ENCODE peak calls at places on chromosomes 11 and 22, in nine cellular contexts. One of them, this sample, is unnamed.

GRCh38 chr11:27532652-27533325 is 26.2 kb upstream of the LIN7C start:
- DNase-seq in Calu3: no peak
- DNase-seq in EH: peak
- DNase-seq in activated T-cell treated with anti-CD3 and anti-CD28 coated beads for 1 hour: no peak
- DNase-seq in psoas muscle: no peak
- DNase-seq in activated CD8-positive, alpha-beta memory T cell treated with anti-CD3 and anti-CD28 coated beads, Interleukin-2, amount 10 ng/mL, durations not matched to agents 7 days and 5 days: no peak
- DNase-seq in NCI-H345: no peak
- DNase-seq in kidney: no peak
- DNase-seq in mucosa of descending colon: no peak
- DNase-seq in this sample: no peak

GRCh38 chr11:33997473-33998347 is 53.8 kb upstream of the CAPRIN1 start:
- DNase-seq in mucosa of descending colon: peak
- DNase-seq in NCI-H345: no peak
- DNase-seq in psoas muscle: no peak
- DNase-seq in activated CD8-positive, alpha-beta memory T cell treated with anti-CD3 and anti-CD28 coated beads, Interleukin-2, amount 10 ng/mL, durations not matched to agents 7 days and 5 days: no peak
- DNase-seq in activated T-cell treated with anti-CD3 and anti-CD28 coated beads for 1 hour: no peak
- DNase-seq in Calu3: peak
- DNase-seq in EH: peak
- DNase-seq in kidney: no peak
- DNase-seq in this sample: no peak

GRCh38 chr11:94149435-94149834 is 20.8 kb downstream of the PANX1 start:
- DNase-seq in activated T-cell treated with anti-CD3 and anti-CD28 coated beads for 1 hour: no peak
- DNase-seq in Calu3: no peak
- DNase-seq in activated CD8-positive, alpha-beta memory T cell treated with anti-CD3 and anti-CD28 coated beads, Interleukin-2, amount 10 ng/mL, durations not matched to agents 7 days and 5 days: no peak
- DNase-seq in kidney: no peak
- DNase-seq in mucosa of descending colon: no peak
- DNase-seq in NCI-H345: no peak
- DNase-seq in EH: peak
- DNase-seq in psoas muscle: no peak
- DNase-seq in this sample: no peak

GRCh38 chr11:115759622-115760527 is 255.7 kb upstream of the CADM1 start:
- DNase-seq in psoas muscle: peak
- DNase-seq in activated CD8-positive, alpha-beta memory T cell treated with anti-CD3 and anti-CD28 coated beads, Interleukin-2, amount 10 ng/mL, durations not matched to agents 7 days and 5 days: no peak
- DNase-seq in NCI-H345: no peak
- DNase-seq in kidney: peak
- DNase-seq in EH: peak
- DNase-seq in activated T-cell treated with anti-CD3 and anti-CD28 coated beads for 1 hour: no peak
- DNase-seq in Calu3: no peak
- DNase-seq in mucosa of descending colon: peak
- DNase-seq in this sample: no peak

GRCh38 chr22:32583921-32584335 is 109.3 kb downstream of the FBXO7 start:
- DNase-seq in psoas muscle: no peak
- DNase-seq in EH: peak
- DNase-seq in activated T-cell treated with anti-CD3 and anti-CD28 coated beads for 1 hour: no peak
- DNase-seq in NCI-H345: no peak
- DNase-seq in Calu3: peak
- DNase-seq in mucosa of descending colon: no peak
- DNase-seq in kidney: no peak
- DNase-seq in activated CD8-positive, alpha-beta memory T cell treated with anti-CD3 and anti-CD28 coated beads, Interleukin-2, amount 10 ng/mL, durations not matched to agents 7 days and 5 days: no peak
- DNase-seq in this sample: no peak

GRCh38 chr22:30733081-30733680 is 38.5 kb downstream of the OSBP2 start:
- DNase-seq in NCI-H345: no peak
- DNase-seq in EH: peak
- DNase-seq in activated T-cell treated with anti-CD3 and anti-CD28 coated beads for 1 hour: no peak
- DNase-seq in mucosa of descending colon: no peak
- DNase-seq in Calu3: no peak
- DNase-seq in psoas muscle: no peak
- DNase-seq in kidney: no peak
- DNase-seq in activated CD8-positive, alpha-beta memory T cell treated with anti-CD3 and anti-CD28 coated beads, Interleukin-2, amount 10 ng/mL, durations not matched to agents 7 days and 5 days: no peak
- DNase-seq in this sample: no peak

GRCh38 chr11:113546757-113547507 is 71.7 kb upstream of the DRD2 start:
- DNase-seq in psoas muscle: no peak
- DNase-seq in NCI-H345: no peak
- DNase-seq in Calu3: no peak
- DNase-seq in kidney: no peak
- DNase-seq in activated CD8-positive, alpha-beta memory T cell treated with anti-CD3 and anti-CD28 coated beads, Interleukin-2, amount 10 ng/mL, durations not matched to agents 7 days and 5 days: peak
- DNase-seq in EH: peak
- DNase-seq in mucosa of descending colon: no peak
- DNase-seq in activated T-cell treated with anti-CD3 and anti-CD28 coated beads for 1 hour: no peak
- DNase-seq in this sample: no peak

GRCh38 chr11:121372671-121373429 is 79.3 kb upstream of the SORL1 start:
- DNase-seq in EH: no peak
- DNase-seq in kidney: no peak
- DNase-seq in Calu3: no peak
- DNase-seq in psoas muscle: no peak
- DNase-seq in mucosa of descending colon: no peak
- DNase-seq in activated CD8-positive, alpha-beta memory T cell treated with anti-CD3 and anti-CD28 coated beads, Interleukin-2, amount 10 ng/mL, durations not matched to agents 7 days and 5 days: no peak
- DNase-seq in activated T-cell treated with anti-CD3 and anti-CD28 coated beads for 1 hour: no peak
- DNase-seq in NCI-H345: no peak
- DNase-seq in this sample: no peak

GRCh38 chr11:65866524-65867283 is 5.9 kb downstream of the EFEMP2 start:
- DNase-seq in mucosa of descending colon: no peak
- DNase-seq in NCI-H345: no peak
- DNase-seq in activated T-cell treated with anti-CD3 and anti-CD28 coated beads for 1 hour: no peak
- DNase-seq in psoas muscle: peak
- DNase-seq in activated CD8-positive, alpha-beta memory T cell treated with anti-CD3 and anti-CD28 coated beads, Interleukin-2, amount 10 ng/mL, durations not matched to agents 7 days and 5 days: no peak
- DNase-seq in Calu3: no peak
- DNase-seq in kidney: peak
- DNase-seq in EH: no peak
- DNase-seq in this sample: no peak

GRCh38 chr11:135019343-135019742 is 607.3 kb upstream of the B3GAT1 start:
- DNase-seq in psoas muscle: no peak
- DNase-seq in NCI-H345: no peak
- DNase-seq in mucosa of descending colon: no peak
- DNase-seq in EH: no peak
- DNase-seq in Calu3: no peak
- DNase-seq in kidney: no peak
- DNase-seq in activated T-cell treated with anti-CD3 and anti-CD28 coated beads for 1 hour: no peak
- DNase-seq in activated CD8-positive, alpha-beta memory T cell treated with anti-CD3 and anti-CD28 coated beads, Interleukin-2, amount 10 ng/mL, durations not matched to agents 7 days and 5 days: no peak
- DNase-seq in this sample: no peak